ENCODE peak calls at places on chromosome 15, in five cellular contexts. One of them, this sample, is unnamed.

GRCh38 chr15:100866386-100867330 is 13.0 kb upstream of the ALDH1A3 start:
- DNase-seq in activated CD8-positive, alpha-beta T cell treated with anti-CD3 and anti-CD28 coated beads for 36 hours: no peak
- DNase-seq in effector memory CD4-positive, alpha-beta T cell: no peak
- DNase-seq in HFFc6: no peak
- DNase-seq in T-helper 1 cell: no peak
- DNase-seq in this sample: no peak

GRCh38 chr15:83206971-83207621 is 527 bp downstream of the HDGFL3 start:
- DNase-seq in activated CD8-positive, alpha-beta T cell treated with anti-CD3 and anti-CD28 coated beads for 36 hours: peak
- DNase-seq in effector memory CD4-positive, alpha-beta T cell: no peak
- DNase-seq in HFFc6: no peak
- DNase-seq in T-helper 1 cell: no peak
- DNase-seq in this sample: no peak

GRCh38 chr15:38304486-38304885 is 51.9 kb downstream of the SPRED1 start:
- DNase-seq in activated CD8-positive, alpha-beta T cell treated with anti-CD3 and anti-CD28 coated beads for 36 hours: no peak
- DNase-seq in HFFc6: no peak
- DNase-seq in effector memory CD4-positive, alpha-beta T cell: no peak
- DNase-seq in T-helper 1 cell: no peak
- DNase-seq in this sample: no peak

GRCh38 chr15:38638841-38639240 is 74.2 kb upstream of the RASGRP1 start:
- DNase-seq in activated CD8-positive, alpha-beta T cell treated with anti-CD3 and anti-CD28 coated beads for 36 hours: no peak
- DNase-seq in HFFc6: no peak
- DNase-seq in effector memory CD4-positive, alpha-beta T cell: no peak
- DNase-seq in T-helper 1 cell: no peak
- DNase-seq in this sample: no peak

GRCh38 chr15:70741107-70741511 is 22.2 kb downstream of the UACA start:
- DNase-seq in T-helper 1 cell: no peak
- DNase-seq in HFFc6: peak
- DNase-seq in effector memory CD4-positive, alpha-beta T cell: no peak
- DNase-seq in activated CD8-positive, alpha-beta T cell treated with anti-CD3 and anti-CD28 coated beads for 36 hours: no peak
- DNase-seq in this sample: no peak

GRCh38 chr15:55434989-55435825 is 26.9 kb downstream of the PIERCE2 start:
- DNase-seq in HFFc6: peak
- DNase-seq in T-helper 1 cell: peak
- DNase-seq in effector memory CD4-positive, alpha-beta T cell: no peak
- DNase-seq in activated CD8-positive, alpha-beta T cell treated with anti-CD3 and anti-CD28 coated beads for 36 hours: no peak
- DNase-seq in this sample: peak

GRCh38 chr15:25543156-25543555 is 104.3 kb upstream of the UBE3A start:
- DNase-seq in effector memory CD4-positive, alpha-beta T cell: no peak
- DNase-seq in T-helper 1 cell: no peak
- DNase-seq in HFFc6: peak
- DNase-seq in activated CD8-positive, alpha-beta T cell treated with anti-CD3 and anti-CD28 coated beads for 36 hours: no peak
- DNase-seq in this sample: no peak

GRCh38 chr15:52568569-52569243 is at the start of gene ARPP19:
- DNase-seq in HFFc6: peak
- DNase-seq in activated CD8-positive, alpha-beta T cell treated with anti-CD3 and anti-CD28 coated beads for 36 hours: peak
- DNase-seq in effector memory CD4-positive, alpha-beta T cell: peak
- DNase-seq in T-helper 1 cell: peak
- DNase-seq in this sample: peak

GRCh38 chr15:76998661-76999285 is 3.8 kb downstream of the PSTPIP1 start:
- DNase-seq in HFFc6: no peak
- DNase-seq in T-helper 1 cell: no peak
- DNase-seq in activated CD8-positive, alpha-beta T cell treated with anti-CD3 and anti-CD28 coated beads for 36 hours: no peak
- DNase-seq in effector memory CD4-positive, alpha-beta T cell: no peak
- DNase-seq in this sample: no peak